ENCODE peak calls at places on chromosomes 4 and X, in nine cellular contexts. W is mammary epithelial cell; E is tibial artery; V is upper lobe of left lung; J is brain microvascular endothelial cell; D is cardiac muscle cell; K is suprapubic skin; F is CD8-positive, alpha-beta T cell; N is left ventricle myocardium inferior. P is an unnamed sample.

GRCh38 chr4:10074767-10075105 is 41.9 kb downstream of the WDR1 start:
- DNase-seq in W (peak; percentile 46), E (peak; percentile 19), V (peak; percentile 19), J (peak; percentile 75), D (peak; percentile 60), K (no peak), F (peak; percentile 47), N (peak; percentile 13), P (no peak)

GRCh38 chr4:157810137-157810774 is 362.6 kb downstream of the GASK1B start:
- DNase-seq in W (peak; percentile 46), E (no peak), V (no peak), J (no peak), D (no peak), K (no peak), F (no peak), N (no peak), P (no peak)

GRCh38 chr4:5969777-5970176 is 48.5 kb downstream of the C4orf50 start:
- DNase-seq in W (no peak), E (no peak), V (no peak), J (no peak), D (no peak), K (peak; percentile 55), F (no peak), N (no peak), P (no peak)

GRCh38 chr4:127239902-127240575 is 392.7 kb upstream of the INTU start:
- DNase-seq in W (no peak), E (no peak), V (no peak), J (no peak), D (no peak), K (no peak), F (no peak), N (no peak), P (no peak)

GRCh38 chr4:83334425-83335241 is at the start of gene HPSE:
- DNase-seq in W (peak; percentile 87), E (peak; percentile 85), V (peak; percentile 95), J (peak; percentile 40), D (peak; percentile 91), K (peak; percentile 88), F (peak; percentile 82), N (peak; percentile 84), P (peak; percentile 5)

GRCh38 chrX:51641421-51642021 is 22.8 kb upstream of the CENPVL3 start:
- DNase-seq in W (peak; percentile 19), E (no peak), V (no peak), J (peak; percentile 32), D (peak; percentile 71), K (no peak), F (no peak), N (no peak), P (no peak)

GRCh38 chr4:59612235-59612634 is 1587.9 kb upstream of the ADGRL3 start:
- DNase-seq in W (peak; percentile 58), E (no peak), V (no peak), J (peak; percentile 65), D (peak; percentile 64), K (no peak), F (no peak), N (no peak), P (no peak)

GRCh38 chr4:10114607-10115006 is 2.0 kb downstream of the WDR1 start:
- DNase-seq in W (no peak), E (no peak), V (no peak), J (no peak), D (no peak), K (no peak), F (no peak), N (no peak), P (no peak)

GRCh38 chrX:85109235-85109634 is 105.6 kb downstream of the APOOL start:
- DNase-seq in W (no peak), E (no peak), V (no peak), J (no peak), D (peak; percentile 3), K (no peak), F (no peak), N (no peak), P (no peak)

GRCh38 chr4:109998867-109999303 is 86.2 kb downstream of the EGF start:
- DNase-seq in W (peak; percentile 44), E (no peak), V (no peak), J (peak; percentile 43), D (peak; percentile 71), K (no peak), F (no peak), N (no peak), P (no peak)
- TF ChIP-seq CTCF in W (peak; percentile 69), E (peak; percentile 60), V (peak; percentile 52), J (peak; percentile 44), D (peak; percentile 64), K (peak; percentile 52), F (peak; percentile 91), N (peak; percentile 74), P (peak; percentile 67)

DNA sequence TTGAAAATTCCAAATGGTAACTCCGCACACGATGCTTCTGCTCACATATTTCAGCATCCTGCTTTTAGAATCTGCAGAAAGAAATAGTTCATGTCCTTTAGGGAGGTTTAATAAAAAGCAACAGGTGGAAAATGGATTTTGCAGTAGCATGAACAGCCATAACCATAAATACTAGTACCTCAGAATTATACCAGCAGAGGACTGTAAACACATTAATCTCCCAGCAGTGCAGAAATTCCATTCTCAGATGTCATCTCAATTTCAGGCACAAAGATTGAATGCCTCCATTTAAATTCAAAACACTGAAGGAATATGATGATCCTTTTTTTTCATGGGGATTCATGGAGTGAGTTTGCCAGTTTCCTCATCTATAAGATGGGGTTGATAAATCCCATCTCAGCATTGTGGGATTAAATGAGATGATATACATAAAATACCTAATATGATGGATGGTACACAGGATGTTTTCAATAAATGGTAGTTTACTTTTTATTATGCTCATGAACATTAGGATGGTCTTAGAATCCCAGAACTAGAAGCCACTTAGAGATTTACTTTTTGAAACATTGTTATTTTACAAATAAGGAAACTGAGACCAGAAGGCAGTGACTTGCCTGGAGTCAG is 578 bp upstream of the LIMCH1 start:
- DNase-seq in W (no peak), E (no peak), V (no peak), J (no peak), D (no peak), K (no peak), F (no peak), N (no peak), P (no peak)
- H3K27ac ChIP-seq in W (no peak overlapping the region), E (peak overlapping the region; percentile 84), V (no peak overlapping the region), J (no peak overlapping the region), D (no peak overlapping the region), K (peak overlapping the region; percentile 47), F (no peak overlapping the region), N (peak overlapping the region; percentile 91), P (peak overlapping the region; percentile 60)

GRCh38 chrX:101219840-101220191 is 230 bp downstream of the DRP2 start:
- DNase-seq in W (no peak), E (no peak), V (no peak), J (peak; percentile 55), D (peak; percentile 66), K (no peak), F (no peak), N (no peak), P (no peak)

GRCh38 chrX:101223226-101223625 is 3.6 kb downstream of the DRP2 start:
- DNase-seq in W (no peak), E (no peak), V (no peak), J (no peak), D (no peak), K (no peak), F (no peak), N (no peak), P (no peak)

GRCh38 chrX:101217689-101218088 is 1.9 kb upstream of the DRP2 start:
- DNase-seq in W (no peak), E (no peak), V (no peak), J (no peak), D (no peak), K (no peak), F (no peak), N (no peak), P (no peak)

GRCh38 chrX:101220881-101221280 is 1.3 kb downstream of the DRP2 start:
- DNase-seq in W (no peak), E (no peak), V (no peak), J (no peak), D (no peak), K (no peak), F (no peak), N (no peak), P (no peak)

GRCh38 chrX:101219116-101219839 is at the start of gene DRP2:
- DNase-seq in W (peak; percentile 16), E (no peak), V (no peak), J (no peak), D (no peak), K (no peak), F (no peak), N (no peak), P (no peak)
- H3K4me3 ChIP-seq in W (no peak within 1 kb of the TSS), E (no peak within 1 kb of the TSS), V (no peak within 1 kb of the TSS), J (peak within 1 kb of the TSS; percentile 50), D (no peak within 1 kb of the TSS), K (no peak within 1 kb of the TSS), F (no peak within 1 kb of the TSS), N (no peak within 1 kb of the TSS), P (no peak within 1 kb of the TSS)

GRCh38 chr4:139816856-139817255 is 151.2 kb downstream of the MGST2 start:
- DNase-seq in W (no peak), E (no peak), V (no peak), J (no peak), D (no peak), K (no peak), F (no peak), N (no peak), P (no peak)
- TF ChIP-seq CTCF in W (no peak), E (no peak), V (no peak), J (no peak), D (no peak), K (no peak), F (no peak), N (no peak), P (no peak)

GRCh38 chr4:7798215-7798995 is 141.3 kb downstream of the AFAP1 start:
- DNase-seq in W (no peak), E (no peak), V (no peak), J (peak; percentile 47), D (no peak), K (peak; percentile 41), F (no peak), N (no peak), P (no peak)
- H3K27ac ChIP-seq in W (no peak overlapping the region), E (peak overlapping the region; percentile 43), V (no peak overlapping the region), J (no peak overlapping the region), D (no peak overlapping the region), K (no peak overlapping the region), F (no peak overlapping the region), N (no peak overlapping the region), P (peak overlapping the region; percentile 31)

GRCh38 chr4:108097990-108098553 is 70.7 kb downstream of the LEF1 start:
- DNase-seq in W (no peak), E (no peak), V (no peak), J (no peak), D (no peak), K (no peak), F (no peak), N (no peak), P (no peak)
- H3K4me3 ChIP-seq in W (no peak overlapping the region), E (no peak overlapping the region), V (no peak overlapping the region), J (no peak overlapping the region), D (no peak overlapping the region), K (no peak overlapping the region), F (no peak overlapping the region), N (no peak overlapping the region), P (no peak overlapping the region)

GRCh38 chrX:47854474-47854873 is 17.8 kb downstream of the ZNF81 start:
- DNase-seq in W (peak; percentile 14), E (no peak), V (no peak), J (peak; percentile 24), D (peak; percentile 50), K (no peak), F (no peak), N (peak; percentile 9), P (no peak)
- TF ChIP-seq CTCF in W (peak; percentile 41), E (peak; percentile 17), V (peak; percentile 31), J (peak; percentile 53), D (peak; percentile 47), K (peak; percentile 21), F (no peak), N (peak; percentile 51), P (peak; percentile 25)

GRCh38 chrX:120468071-120468470 is 1.0 kb downstream of the LAMP2 start:
- DNase-seq in W (peak; percentile 19), E (no peak), V (no peak), J (no peak), D (no peak), K (no peak), F (no peak), N (no peak), P (no peak)
- H3K27ac ChIP-seq in W (peak overlapping the region; percentile 83), E (peak overlapping the region; percentile 85), V (peak overlapping the region; percentile 94), J (peak overlapping the region; percentile 97), D (peak overlapping the region; percentile 93), K (peak overlapping the region; percentile 93), F (no peak overlapping the region), N (peak overlapping the region; percentile 92), P (peak overlapping the region; percentile 94)